ENCODE peak calls at places on chromosome 1, in six cellular contexts. T is progenitor cell of endocrine pancreas; K is BJ; U is GM20000; M is heart left ventricle; F is CD4-positive, alpha-beta T cell. V is an unnamed sample.

GRCh38 chr1:167678422-167678821 is 43.4 kb upstream of the MPZL1 start:
- DNase-seq in T (no peak), K (no peak), U (no peak), M (no peak), F (no peak), V (no peak)

GRCh38 chr1:32861904-32862698 is 8.6 kb downstream of the FNDC5 start:
- DNase-seq in T (no peak), K (no peak), U (no peak), M (no peak), F (no peak), V (no peak)

GRCh38 chr1:37574834-37575479 is 18.2 kb downstream of the DNALI1 start:
- DNase-seq in T (no peak), K (peak), U (no peak), M (no peak), F (no peak), V (no peak)

GRCh38 chr1:237756304-237756967 is 134.3 kb downstream of the ZP4 start:
- DNase-seq in T (no peak), K (no peak), U (no peak), M (no peak), F (no peak), V (no peak)

GRCh38 chr1:241225741-241226140 is 131.3 kb downstream of the RGS7 start:
- DNase-seq in T (no peak), K (no peak), U (no peak), M (no peak), F (no peak), V (no peak)

GRCh38 chr1:228647523-228648444 is 87.5 kb upstream of the RHOU start:
- DNase-seq in T (peak), K (no peak), U (peak), M (peak), F (no peak), V (peak)

GRCh38 chr1:12161662-12162458 is 4.9 kb upstream of the TNFRSF1B start:
- DNase-seq in T (no peak), K (peak), U (peak), M (peak), F (peak), V (no peak)

GRCh38 chr1:116559304-116559761 is 11.5 kb downstream of the CD58 start:
- DNase-seq in T (no peak), K (no peak), U (no peak), M (no peak), F (no peak), V (no peak)

GRCh38 chr1:186286615-186287317 is 88.3 kb downstream of the TPR start:
- DNase-seq in T (no peak), K (no peak), U (no peak), M (no peak), F (no peak), V (no peak)

GRCh38 chr1:66137235-66137634 is 344.5 kb downstream of the PDE4B start:
- DNase-seq in T (no peak), K (no peak), U (no peak), M (no peak), F (no peak), V (no peak)

GRCh38 chr1:33387512-33388079 is 43.3 kb downstream of the PHC2 start:
- DNase-seq in T (no peak), K (no peak), U (peak), M (no peak), F (no peak), V (no peak)

GRCh38 chr1:24138481-24139158 is 4.3 kb downstream of the IL22RA1 start:
- DNase-seq in T (no peak), K (no peak), U (no peak), M (no peak), F (no peak), V (no peak)

GRCh38 chr1:190323530-190323929 is 154.1 kb downstream of the BRINP3 start:
- DNase-seq in T (no peak), K (no peak), U (no peak), M (no peak), F (no peak), V (no peak)

GRCh38 chr1:201088395-201088794 is 23.8 kb downstream of the CACNA1S start:
- DNase-seq in T (no peak), K (no peak), U (no peak), M (no peak), F (no peak), V (no peak)

GRCh38 chr1:225768662-225769426 is 8.8 kb upstream of the SRP9 start:
- DNase-seq in T (no peak), K (no peak), U (no peak), M (no peak), F (no peak), V (no peak)

GRCh38 chr1:13723810-13724209 is 23.8 kb downstream of the PRDM2 start:
- DNase-seq in T (no peak), K (no peak), U (no peak), M (no peak), F (no peak), V (no peak)

GRCh38 chr1:236207121-236207520 is 64.8 kb downstream of the GPR137B start:
- DNase-seq in T (no peak), K (no peak), U (no peak), M (no peak), F (no peak), V (no peak)

GRCh38 chr1:33149453-33150190 is 32.2 kb downstream of the TRIM62 start:
- DNase-seq in T (no peak), K (no peak), U (no peak), M (no peak), F (no peak), V (no peak)

GRCh38 chr1:75492011-75492410 is 118.9 kb downstream of the SLC44A5 start:
- DNase-seq in T (no peak), K (no peak), U (no peak), M (no peak), F (no peak), V (no peak)

GRCh38 chr1:208974721-208975120 is 608.8 kb upstream of the CAMK1G start:
- DNase-seq in T (no peak), K (no peak), U (no peak), M (no peak), F (no peak), V (no peak)

GRCh38 chr1:218380125-218380977 is 35.2 kb downstream of the TGFB2 start:
- DNase-seq in T (no peak), K (peak), U (no peak), M (no peak), F (no peak), V (peak)

DNA sequence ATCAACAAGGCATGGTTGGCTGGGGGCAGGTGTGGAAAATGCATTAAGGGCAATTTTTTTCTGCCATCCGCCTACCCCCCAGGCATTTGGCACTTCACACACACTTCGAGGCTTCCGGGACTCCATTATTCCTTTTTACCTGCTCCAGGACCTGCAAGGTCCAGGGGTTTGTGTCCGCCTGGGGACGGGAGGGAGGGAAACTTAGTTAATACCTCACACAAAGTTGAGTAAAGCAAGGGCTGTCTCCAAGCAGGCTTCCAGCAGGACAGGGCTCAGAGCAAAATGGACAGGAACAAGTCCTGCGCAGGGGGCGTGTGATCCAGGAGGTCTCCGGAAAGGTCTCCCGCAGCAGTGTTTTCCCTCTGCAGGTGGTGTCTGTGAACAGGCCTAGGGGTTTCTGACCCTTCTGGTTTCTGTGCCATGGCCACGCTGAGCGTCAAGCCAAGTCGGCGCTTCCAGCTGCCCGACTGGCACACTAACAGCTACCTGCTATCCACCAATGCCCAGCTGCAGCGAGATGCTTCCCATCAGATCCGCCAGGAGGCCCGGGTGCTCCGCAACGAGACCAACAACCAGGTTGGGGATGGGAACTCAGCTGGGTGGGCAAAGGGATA is 715 bp downstream of the TEKT2 start:
- DNase-seq in T (no peak), K (no peak), U (no peak), M (no peak), F (no peak), V (no peak)
- TF ChIP-seq CTCF in T (no peak), K (no peak), U (no peak), M (no peak), F (no peak), V (no peak)

GRCh38 chr1:217049081-217049480 is 325.9 kb upstream of the ESRRG start:
- DNase-seq in T (no peak), K (no peak), U (no peak), M (no peak), F (no peak), V (no peak)

GRCh38 chr1:217052196-217052595 is 329.0 kb upstream of the ESRRG start:
- DNase-seq in T (no peak), K (no peak), U (no peak), M (no peak), F (no peak), V (no peak)

GRCh38 chr1:217053666-217054065 is 330.4 kb upstream of the ESRRG start:
- DNase-seq in T (no peak), K (no peak), U (no peak), M (no peak), F (no peak), V (no peak)

GRCh38 chr1:217048104-217048707 is 325.0 kb upstream of the ESRRG start:
- DNase-seq in T (no peak), K (no peak), U (peak), M (no peak), F (no peak), V (no peak)
- TF ChIP-seq CTCF in T (peak), K (peak), U (peak), M (no peak), F (no peak), V (no peak)

DNA sequence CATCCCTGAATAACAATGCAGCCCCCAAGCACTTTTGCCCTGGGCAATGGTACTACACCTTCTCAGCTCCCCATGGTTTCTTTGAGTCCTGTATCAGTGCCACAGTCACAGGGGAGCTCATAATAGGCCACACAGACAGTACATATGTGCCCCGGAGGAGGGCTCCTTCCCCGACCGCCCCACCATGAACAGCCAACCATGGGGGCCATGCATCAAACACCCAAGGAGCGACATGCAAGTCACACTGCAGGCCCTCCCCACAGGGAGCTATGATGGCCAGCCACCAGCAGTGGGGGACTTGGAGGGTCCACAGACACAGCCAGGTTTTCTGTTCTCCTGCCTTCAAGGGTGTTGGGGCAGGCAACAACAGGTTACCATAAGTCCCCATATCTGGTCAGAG is 13.1 kb upstream of the CLCA2 start:
- DNase-seq in T (no peak), K (no peak), U (no peak), M (no peak), F (no peak), V (no peak)
- TF ChIP-seq CTCF in T (no peak), K (no peak), U (no peak), M (no peak), F (no peak), V (no peak)

GRCh38 chr1:112712701-112713128 is 2.4 kb downstream of the PPM1J start:
- DNase-seq in T (no peak), K (no peak), U (no peak), M (no peak), F (no peak), V (no peak)

GRCh38 chr1:112715264-112716053 is at the start of gene PPM1J:
- DNase-seq in T (peak), K (no peak), U (peak), M (peak), F (peak), V (peak)

GRCh38 chr1:112716133-112716720 is 1.1 kb upstream of the PPM1J start:
- DNase-seq in T (peak), K (no peak), U (peak), M (peak), F (peak), V (peak)

GRCh38 chr1:112713466-112714312 is 1.4 kb downstream of the PPM1J start:
- DNase-seq in T (no peak), K (no peak), U (peak), M (peak), F (no peak), V (no peak)

GRCh38 chr1:112714313-112715263 is 544 bp downstream of the PPM1J start:
- DNase-seq in T (no peak), K (no peak), U (peak), M (peak), F (no peak), V (no peak)
- TF ChIP-seq CTCF in T (peak), K (peak), U (no peak), M (no peak), F (peak), V (no peak)

GRCh38 chr1:41419584-41420295 is 58.5 kb downstream of the FOXO6 start:
- DNase-seq in T (no peak), K (no peak), U (no peak), M (no peak), F (no peak), V (no peak)

GRCh38 chr1:41420351-41420750 is 59.1 kb downstream of the FOXO6 start:
- DNase-seq in T (no peak), K (no peak), U (no peak), M (no peak), F (no peak), V (no peak)

GRCh38 chr1:41417746-41418145 is 56.5 kb downstream of the FOXO6 start:
- DNase-seq in T (no peak), K (no peak), U (no peak), M (no peak), F (no peak), V (no peak)

GRCh38 chr1:41417335-41417682 is 56.1 kb downstream of the FOXO6 start:
- DNase-seq in T (no peak), K (no peak), U (no peak), M (no peak), F (no peak), V (no peak)

DNA sequence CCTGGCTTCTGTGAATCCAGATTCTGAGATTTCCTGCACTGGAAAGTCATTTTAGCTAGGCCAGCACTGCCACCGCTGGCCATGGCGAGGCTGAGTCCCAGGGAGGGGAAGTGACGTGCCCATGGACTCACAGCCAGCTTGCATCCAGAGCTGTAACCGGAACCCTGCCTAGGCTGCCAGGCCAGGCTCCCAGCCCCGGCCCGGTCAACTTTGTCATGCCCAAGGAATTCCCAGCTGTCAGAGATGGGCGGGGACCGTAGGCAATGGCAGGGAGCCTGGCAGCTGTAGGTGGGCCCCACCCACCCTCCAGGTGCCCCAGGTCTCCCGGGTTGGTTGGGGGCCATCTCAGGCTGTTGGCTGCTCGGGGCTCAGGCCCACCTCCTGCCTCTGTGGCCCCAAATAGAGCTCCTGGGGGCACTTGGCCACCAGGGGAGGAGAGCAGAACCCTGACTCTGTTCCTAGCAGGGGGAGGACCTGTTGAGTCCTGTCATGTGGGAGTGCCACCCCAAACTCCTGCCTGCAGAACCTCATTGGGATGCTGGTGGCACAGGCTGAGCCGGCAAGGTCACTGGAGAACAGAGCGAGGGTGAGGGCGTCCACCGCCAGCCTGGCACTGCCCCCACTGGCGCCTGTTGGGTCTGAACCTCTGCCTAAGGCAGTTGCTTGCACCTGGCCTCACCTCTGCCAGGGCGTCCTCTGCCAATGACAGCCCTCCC is 57.8 kb downstream of the FOXO6 start:
- DNase-seq in T (no peak), K (peak), U (no peak), M (peak), F (no peak), V (no peak)
- TF ChIP-seq CTCF in T (no peak), K (peak), U (no peak), M (peak), F (no peak), V (no peak)

GRCh38 chr1:3349968-3350299 is 104.5 kb upstream of the ARHGEF16 start:
- DNase-seq in T (no peak), K (no peak), U (no peak), M (no peak), F (no peak), V (no peak)

GRCh38 chr1:3351300-3352083 is 103.0 kb upstream of the ARHGEF16 start:
- DNase-seq in T (no peak), K (no peak), U (no peak), M (no peak), F (no peak), V (no peak)

GRCh38 chr1:3349161-3349967 is 105.1 kb upstream of the ARHGEF16 start:
- DNase-seq in T (no peak), K (no peak), U (no peak), M (peak), F (no peak), V (no peak)

GRCh38 chr1:3352084-3352951 is 102.1 kb upstream of the ARHGEF16 start:
- DNase-seq in T (no peak), K (peak), U (no peak), M (peak), F (no peak), V (no peak)

DNA sequence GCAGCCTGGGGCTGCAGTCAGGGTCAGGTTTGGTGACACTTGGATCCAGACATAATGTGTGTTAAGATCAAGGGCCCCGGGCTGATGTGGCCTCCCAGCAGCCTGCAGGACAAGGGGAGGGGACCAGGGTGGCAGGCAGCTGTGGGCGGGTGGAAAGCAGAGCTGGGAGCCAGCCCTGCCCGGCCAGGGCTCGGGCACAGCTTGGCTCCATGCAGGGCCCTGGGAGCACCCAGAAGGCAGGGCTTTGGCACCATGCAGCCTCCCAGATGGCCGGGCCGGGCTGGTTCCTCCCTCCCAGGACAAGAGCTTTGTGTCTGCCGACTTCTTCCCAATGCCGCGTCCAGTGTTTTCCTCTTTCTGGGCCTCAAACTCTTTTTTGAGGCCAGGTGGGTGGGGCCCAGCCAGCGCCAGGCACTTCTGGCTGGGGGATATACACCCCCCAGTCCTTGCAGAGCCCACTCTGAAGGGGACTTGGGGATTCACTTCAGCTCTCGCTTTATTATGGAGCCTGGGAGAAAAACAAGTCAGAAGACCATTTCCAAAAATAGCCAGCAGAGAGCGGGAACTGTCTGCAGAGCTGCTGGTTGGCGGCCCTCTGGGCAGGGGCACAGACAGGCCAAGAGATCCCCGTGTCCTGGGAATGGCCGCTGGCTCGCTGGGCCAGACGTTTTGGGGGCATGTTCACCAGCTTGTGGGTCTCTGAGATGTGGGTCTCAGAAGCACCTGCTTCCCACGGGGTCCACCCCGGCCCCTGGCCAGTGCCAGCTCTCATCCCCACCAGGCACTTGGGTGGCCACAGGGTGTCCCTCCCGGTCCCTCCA is 103.8 kb upstream of the ARHGEF16 start:
- DNase-seq in T (no peak), K (no peak), U (no peak), M (peak), F (no peak), V (no peak)
- TF ChIP-seq CTCF in T (no peak), K (no peak), U (no peak), M (peak), F (no peak), V (no peak)

GRCh38 chr1:224107282-224107625 is 6.7 kb upstream of the FBXO28 start:
- DNase-seq in T (no peak), K (no peak), U (no peak), M (no peak), F (no peak), V (no peak)

GRCh38 chr1:224109981-224110380 is 3.9 kb upstream of the FBXO28 start:
- DNase-seq in T (no peak), K (no peak), U (no peak), M (no peak), F (no peak), V (no peak)

GRCh38 chr1:224108991-224109390 is 4.9 kb upstream of the FBXO28 start:
- DNase-seq in T (no peak), K (no peak), U (no peak), M (no peak), F (no peak), V (no peak)

DNA sequence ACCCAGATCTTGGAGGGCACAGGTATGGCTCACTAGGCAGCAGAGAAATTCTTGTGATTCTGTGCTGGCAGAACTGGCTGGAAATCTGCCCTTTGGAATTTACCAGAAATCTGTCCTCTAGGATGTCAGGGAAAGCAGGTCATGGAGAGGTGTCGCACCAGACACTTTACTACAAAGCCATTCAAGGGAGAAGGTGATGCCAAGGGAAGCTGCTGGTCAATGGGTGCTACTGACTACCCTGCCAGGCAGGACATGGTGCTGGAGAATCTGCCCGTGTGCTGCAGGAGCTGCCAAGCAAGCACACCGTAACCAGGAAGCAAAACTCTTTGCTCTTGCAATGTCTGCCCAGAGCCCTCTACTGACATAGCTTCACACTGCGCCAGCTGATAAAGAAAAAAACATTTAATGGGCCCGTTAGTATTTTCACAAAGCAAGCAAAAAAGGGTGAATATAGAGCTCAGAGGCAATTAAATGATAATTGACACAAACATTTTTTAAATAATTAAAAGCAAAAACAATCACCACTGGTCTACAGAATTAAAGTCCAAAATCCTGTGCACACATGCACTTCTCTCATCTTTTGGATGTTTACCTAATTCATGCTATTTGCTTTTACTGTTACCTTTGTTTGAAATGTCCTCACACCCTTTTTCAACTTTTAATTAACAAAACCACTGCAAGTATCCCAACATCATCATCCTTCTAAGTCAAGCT is 7.2 kb upstream of the FBXO28 start:
- DNase-seq in T (no peak), K (no peak), U (peak), M (peak), F (no peak), V (no peak)
- TF ChIP-seq CTCF in T (peak), K (peak), U (peak), M (no peak), F (no peak), V (no peak)